ENCODE peak calls at places on chromosomes 3 and 15, in nine cellular contexts. N, U, L, A, O, M, V, P and F are unnamed samples.

GRCh38 chr3:177236704-177237103 is 39.4 kb upstream of the TBL1XR1 start:
- DNase-seq in N (no peak), U (no peak), L (peak; percentile 10), A (no peak), O (no peak), M (no peak), V (no peak), P (no peak), F (no peak)

GRCh38 chr15:36738817-36739216 is 159.4 kb downstream of the CDIN1 start:
- DNase-seq in N (no peak), U (no peak), L (no peak), A (no peak), O (no peak), M (no peak), V (no peak), P (no peak), F (no peak)

GRCh38 chr3:53236112-53236841 is 19.5 kb downstream of the TKT start:
- DNase-seq in N (no peak), U (peak; percentile 69), L (peak; percentile 91), A (no peak), O (no peak), M (peak; percentile 71), V (peak; percentile 52), P (peak; percentile 78), F (no peak)

GRCh38 chr3:29171583-29171990 is 109.3 kb upstream of the RBMS3 start:
- DNase-seq in N (no peak), U (no peak), L (peak; percentile 57), A (no peak), O (no peak), M (no peak), V (no peak), P (no peak), F (no peak)

GRCh38 chr3:113151475-113152031 is 59.8 kb upstream of the BOC start:
- DNase-seq in N (no peak), U (peak; percentile 47), L (peak; percentile 32), A (no peak), O (no peak), M (no peak), V (no peak), P (no peak), F (no peak)

GRCh38 chr15:60932051-60932915 is 296.8 kb downstream of the RORA start:
- DNase-seq in N (no peak), U (no peak), L (peak; percentile 61), A (peak; percentile 25), O (no peak), M (peak; percentile 81), V (no peak), P (no peak), F (peak; percentile 72)

GRCh38 chr3:45821127-45821526 is 20.8 kb downstream of the LZTFL1 start:
- DNase-seq in N (no peak), U (no peak), L (no peak), A (no peak), O (no peak), M (no peak), V (no peak), P (no peak), F (no peak)

GRCh38 chr3:102492300-102492699 is 57.5 kb downstream of the ZPLD1 start:
- DNase-seq in N (no peak), U (no peak), L (no peak), A (no peak), O (no peak), M (no peak), V (no peak), P (no peak), F (no peak)

GRCh38 chr3:120487079-120487693 is 36.4 kb upstream of the FSTL1 start:
- DNase-seq in N (no peak), U (no peak), L (peak; percentile 54), A (no peak), O (no peak), M (no peak), V (no peak), P (no peak), F (no peak)

GRCh38 chr3:68447885-68448284 is 484.5 kb downstream of the TAFA4 start:
- DNase-seq in N (no peak), U (no peak), L (no peak), A (no peak), O (no peak), M (no peak), V (no peak), P (no peak), F (no peak)

GRCh38 chr3:145266368-145266767 is 894.6 kb downstream of the PLOD2 start:
- DNase-seq in N (no peak), U (no peak), L (no peak), A (no peak), O (no peak), M (no peak), V (peak; percentile 2), P (no peak), F (no peak)
- TF ChIP-seq CTCF in N (no peak), U (no peak), L (no peak), A (no peak), O (no peak), M (no peak), V (peak; percentile 29), P (no peak), F (no peak)

DNA sequence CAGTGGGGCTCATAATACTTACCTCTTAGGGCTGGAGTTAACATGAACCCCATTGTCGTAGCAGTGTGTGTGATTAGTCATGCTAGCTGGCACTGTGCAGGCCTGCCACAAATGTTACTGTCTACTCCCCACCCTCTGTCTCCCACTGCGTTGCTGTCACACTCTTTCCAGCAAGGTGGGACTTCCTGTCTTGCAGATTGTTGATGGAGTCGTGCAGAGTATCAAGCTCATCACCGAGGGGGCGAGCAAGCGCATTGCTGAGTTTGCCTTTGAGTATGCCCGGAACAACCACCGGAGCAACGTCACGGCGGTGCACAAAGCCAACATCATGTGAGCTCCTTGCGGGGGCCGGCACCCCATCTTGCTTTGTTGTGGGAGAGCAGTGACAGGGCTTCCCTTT is 12.9 kb downstream of the IDH3A start:
- DNase-seq in N (no peak), U (no peak), L (no peak), A (peak; percentile 18), O (no peak), M (no peak), V (no peak), P (no peak), F (no peak)
- TF ChIP-seq CTCF in N (no peak), U (no peak), L (no peak), A (no peak), O (no peak), M (no peak), V (no peak), P (no peak), F (no peak)

GRCh38 chr15:69141833-69142232 is 18.6 kb upstream of the GLCE start:
- DNase-seq in N (no peak), U (no peak), L (no peak), A (no peak), O (no peak), M (no peak), V (no peak), P (no peak), F (no peak)

GRCh38 chr15:69143756-69144436 is 16.5 kb upstream of the GLCE start:
- DNase-seq in N (no peak), U (peak; percentile 20), L (no peak), A (no peak), O (no peak), M (no peak), V (no peak), P (no peak), F (no peak)

GRCh38 chr15:69140306-69140705 is 20.1 kb upstream of the GLCE start:
- DNase-seq in N (no peak), U (no peak), L (peak; percentile 36), A (no peak), O (no peak), M (no peak), V (no peak), P (no peak), F (no peak)

GRCh38 chr15:69138963-69139362 is 21.5 kb upstream of the GLCE start:
- DNase-seq in N (no peak), U (no peak), L (no peak), A (no peak), O (no peak), M (no peak), V (no peak), P (no peak), F (no peak)

DNA sequence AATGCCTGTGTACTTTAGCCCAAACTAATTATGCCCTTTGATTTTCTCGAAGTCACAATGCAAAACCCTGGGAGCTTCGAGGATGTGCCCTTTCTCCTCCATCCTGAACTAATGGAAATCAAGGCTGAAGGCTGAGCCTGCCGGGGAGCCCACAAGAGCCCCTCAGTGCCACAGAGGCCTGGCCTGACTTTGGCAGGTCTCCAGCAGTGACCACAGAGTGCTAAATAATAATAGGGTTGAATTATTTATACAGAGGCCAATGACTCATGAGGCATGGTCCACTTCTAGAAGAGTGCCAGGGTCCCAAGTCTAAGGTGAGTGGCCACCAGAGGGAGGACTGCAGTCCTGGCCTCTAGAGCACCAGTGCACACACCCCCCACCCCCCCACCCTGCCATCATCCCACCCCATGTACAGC is 19.1 kb upstream of the GLCE start:
- DNase-seq in N (no peak), U (peak; percentile 46), L (no peak), A (no peak), O (no peak), M (peak; percentile 67), V (peak; percentile 28), P (no peak), F (peak; percentile 59)
- TF ChIP-seq CTCF in N (no peak), U (no peak), L (no peak), A (no peak), O (no peak), M (peak; percentile 43), V (peak; percentile 22), P (no peak), F (no peak)

GRCh38 chr3:55904716-55905115 is 417.6 kb upstream of the WNT5A start:
- DNase-seq in N (no peak), U (no peak), L (no peak), A (no peak), O (no peak), M (no peak), V (no peak), P (no peak), F (no peak)

GRCh38 chr3:55897573-55898224 is 410.6 kb upstream of the WNT5A start:
- DNase-seq in N (no peak), U (peak; percentile 20), L (no peak), A (no peak), O (no peak), M (peak; percentile 1), V (no peak), P (no peak), F (no peak)

GRCh38 chr3:55903680-55904079 is 416.6 kb upstream of the WNT5A start:
- DNase-seq in N (no peak), U (no peak), L (no peak), A (no peak), O (no peak), M (no peak), V (no peak), P (no peak), F (no peak)

GRCh38 chr3:55896155-55896554 is 409.0 kb upstream of the WNT5A start:
- DNase-seq in N (no peak), U (no peak), L (no peak), A (no peak), O (no peak), M (no peak), V (no peak), P (no peak), F (no peak)

DNA sequence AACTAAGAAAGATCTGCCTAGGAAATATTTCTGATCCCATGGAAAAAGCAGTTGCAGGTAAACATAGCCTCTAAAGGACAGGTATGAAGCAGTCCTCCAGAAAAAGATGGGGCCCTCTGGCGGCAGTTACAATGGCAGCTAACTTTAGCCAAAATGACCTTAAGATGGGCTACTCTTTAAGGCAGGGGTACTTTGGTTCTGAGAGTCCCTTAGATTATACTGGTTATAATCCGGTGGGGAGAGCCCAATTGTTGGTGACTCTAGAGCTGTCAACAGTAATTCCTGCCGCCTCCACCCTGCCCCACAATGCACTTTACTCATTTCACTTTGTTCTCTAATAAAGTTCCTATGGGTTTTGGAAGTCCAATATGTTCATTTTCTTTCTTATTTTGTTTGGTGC is 412.8 kb upstream of the WNT5A start:
- DNase-seq in N (no peak), U (peak; percentile 21), L (no peak), A (no peak), O (no peak), M (peak; percentile 28), V (peak; percentile 14), P (no peak), F (no peak)
- TF ChIP-seq CTCF in N (no peak), U (peak; percentile 40), L (peak; percentile 19), A (no peak), O (no peak), M (no peak), V (peak; percentile 30), P (peak; percentile 21), F (no peak)